ENCODE peak calls at places on chromosomes 7 and 10, in seven cellular contexts. S is lung, U is fibroblast of the aortic adventitia, D is WERI-Rb-1, B is left ventricle myocardium superior, I is smooth muscle cell of the brain vasculature, W is stomach. Y is an unnamed sample.

GRCh38 chr10:103925591-103925990 is 7.6 kb upstream of the STN1 start:
- DNase-seq in U (no peak), I (no peak), W (no peak), S (no peak), B (no peak), D (no peak), Y (no peak)

GRCh38 chr10:125158528-125159485 is 1.6 kb downstream of the CTBP2 start:
- DNase-seq in D (no peak), S (peak; percentile 52), U (peak; percentile 58), I (no peak), W (peak; percentile 53), B (peak; percentile 80), Y (peak; percentile 61)

GRCh38 chr7:101941481-101942383 is 124.3 kb downstream of the CUX1 start:
- DNase-seq in D (no peak), S (peak; percentile 56), B (no peak), U (peak; percentile 86), I (peak; percentile 21), W (peak; percentile 62), Y (peak; percentile 65)

GRCh38 chr10:12826800-12827372 is 174.6 kb downstream of the CCDC3 start:
- DNase-seq in B (no peak), D (no peak), S (no peak), U (no peak), I (no peak), W (no peak), Y (no peak)

GRCh38 chr7:19397917-19398316 is 252.7 kb upstream of the FERD3L start:
- DNase-seq in D (no peak), I (peak; percentile 58), U (no peak), B (no peak), W (no peak), S (no peak), Y (no peak)

GRCh38 chr7:137990251-137990901 is 11.5 kb downstream of the CREB3L2 start:
- DNase-seq in B (no peak), I (no peak), D (no peak), U (peak; percentile 93), W (no peak), S (no peak), Y (no peak)

GRCh38 chr7:1915326-1915725 is 245.2 kb downstream of the ELFN1 start:
- DNase-seq in D (no peak), U (no peak), B (peak; percentile 18), S (no peak), W (no peak), I (no peak), Y (no peak)

GRCh38 chr10:5732141-5732540 is 47.5 kb downstream of the TASOR2 start:
- DNase-seq in D (no peak), S (no peak), U (no peak), I (no peak), W (no peak), B (peak; percentile 56), Y (no peak)

GRCh38 chr7:5661941-5662340 is 119.5 kb downstream of the RNF216 start:
- DNase-seq in I (no peak), D (no peak), S (no peak), U (no peak), W (no peak), B (no peak), Y (no peak)

GRCh38 chr10:18195060-18195799 is 55.0 kb downstream of the CACNB2 start:
- DNase-seq in I (no peak), U (peak; percentile 20), D (no peak), S (no peak), W (no peak), B (peak; percentile 33), Y (peak; percentile 24)

GRCh38 chr10:79022565-79023488 is 45.9 kb upstream of the ZMIZ1 start:
- DNase-seq in B (peak; percentile 76), I (no peak), U (no peak), D (no peak), S (no peak), W (no peak), Y (peak; percentile 28)

GRCh38 chr10:112287844-112288243 is 4.6 kb downstream of the TECTB start:
- DNase-seq in W (no peak), D (no peak), U (peak; percentile 10), S (no peak), B (no peak), I (no peak), Y (no peak)

GRCh38 chr7:77697535-77697831 is 1.2 kb downstream of the RSBN1L start:
- DNase-seq in B (peak; percentile 52), S (peak; percentile 35), I (no peak), W (no peak), U (peak; percentile 53), D (no peak), Y (peak; percentile 62)

GRCh38 chr10:111076682-111077661 is at the start of gene ADRA2A:
- DNase-seq in D (peak; percentile 85), W (peak; percentile 30), I (no peak), S (peak; percentile 31), U (peak; percentile 28), B (peak; percentile 55), Y (peak; percentile 44)

GRCh38 chr10:20494474-20494873 is 402.6 kb downstream of the NEBL start:
- DNase-seq in W (no peak), S (no peak), I (no peak), D (no peak), U (no peak), B (no peak), Y (no peak)

GRCh38 chr7:27194641-27195379 is 5.1 kb downstream of the HOXA13 start:
- DNase-seq in W (no peak), I (no peak), U (no peak), D (no peak), S (no peak), B (no peak), Y (peak; percentile 38)

GRCh38 chr10:109280837-109281236 is 642.5 kb downstream of the XPNPEP1 start:
- DNase-seq in S (no peak), B (no peak), W (no peak), I (no peak), U (no peak), D (no peak), Y (no peak)

GRCh38 chr10:126570631-126571170 is 99.8 kb downstream of the C10orf90 start:
- DNase-seq in S (no peak), W (no peak), D (no peak), B (no peak), I (no peak), U (peak; percentile 44), Y (no peak)

GRCh38 chr10:72764151-72764550 is 72.2 kb downstream of the MCU start:
- DNase-seq in S (no peak), I (no peak), D (no peak), W (no peak), U (peak; percentile 95), B (no peak), Y (no peak)

GRCh38 chr10:67302701-67303100 is 376.9 kb downstream of the LRRTM3 start:
- DNase-seq in S (no peak), U (no peak), I (no peak), W (no peak), D (no peak), B (no peak), Y (no peak)

GRCh38 chr7:150379590-150380379 is 655 bp downstream of the ZNF775 start:
- DNase-seq in U (no peak), B (no peak), S (no peak), W (no peak), D (no peak), I (no peak), Y (no peak)

GRCh38 chr7:732094-732541 is 5.0 kb upstream of the PRKAR1B start:
- DNase-seq in I (no peak), S (no peak), W (peak; percentile 87), D (peak; percentile 81), U (no peak), B (peak; percentile 75), Y (peak; percentile 83)

GRCh38 chr10:71713135-71714040 is 6.2 kb downstream of the C10orf105 start:
- DNase-seq in W (peak; percentile 65), I (no peak), B (peak; percentile 89), S (peak; percentile 79), U (peak; percentile 95), D (peak; percentile 43), Y (peak; percentile 69)

GRCh38 chr7:27129729-27130539 is 623 bp downstream of the HOXA4 start:
- DNase-seq in U (no peak), D (peak; percentile 33), W (no peak), B (no peak), S (no peak), I (no peak), Y (peak; percentile 70)

GRCh38 chr10:77251297-77252013 is 386.2 kb downstream of the KCNMA1 start:
- DNase-seq in U (peak; percentile 53), B (no peak), W (peak; percentile 34), I (no peak), S (no peak), D (peak; percentile 60), Y (no peak)

GRCh38 chr10:72162978-72163377 is 52.8 kb upstream of the ANAPC16 start:
- DNase-seq in W (no peak), I (no peak), B (no peak), S (no peak), D (no peak), U (peak; percentile 86), Y (no peak)

GRCh38 chr10:96390460-96390864 is 31.7 kb upstream of the OPALIN start:
- DNase-seq in I (no peak), D (no peak), S (no peak), W (peak; percentile 92), B (peak; percentile 91), U (no peak), Y (peak; percentile 52)

GRCh38 chr7:30327813-30328212 is 43.4 kb downstream of the ZNRF2 start:
- DNase-seq in B (no peak), W (no peak), D (no peak), S (no peak), I (no peak), U (peak; percentile 62), Y (no peak)

GRCh38 chr10:133165556-133166503 is 5.8 kb downstream of the KNDC1 start:
- DNase-seq in W (no peak), B (peak; percentile 21), D (no peak), I (no peak), U (no peak), S (no peak), Y (no peak)

GRCh38 chr7:41709621-41710020 is 6.7 kb upstream of the INHBA start:
- DNase-seq in I (no peak), S (no peak), W (no peak), B (no peak), D (no peak), U (peak; percentile 96), Y (no peak)

GRCh38 chr10:59085641-59086502 is 90.6 kb upstream of the PHYHIPL start:
- DNase-seq in B (no peak), W (no peak), D (no peak), U (no peak), I (no peak), S (no peak), Y (no peak)

GRCh38 chr7:2081526-2082356 is 151.0 kb downstream of the MAD1L1 start:
- DNase-seq in U (no peak), I (no peak), B (no peak), S (no peak), W (no peak), D (peak; percentile 75), Y (no peak)

GRCh38 chr7:92778972-92779371 is 57.4 kb downstream of the CDK6 start:
- DNase-seq in S (no peak), B (no peak), D (no peak), I (peak; percentile 76), W (no peak), U (peak; percentile 92), Y (peak; percentile 30)

GRCh38 chr7:55409474-55410225 is 44.5 kb downstream of the LANCL2 start:
- DNase-seq in U (no peak), W (no peak), S (no peak), B (no peak), D (no peak), I (no peak), Y (no peak)